ENCODE peak calls at places on chromosomes 1 and 21, in ten cellular contexts. D is H9, J is upper lobe of right lung, K is A549, V is K562, B is nephron progenitor cell, S is esophagus squamous epithelium, F is ascending aorta, C is thoracic aorta, W is mucosa of descending colon. A is an unnamed sample.

GRCh38 chr21:42043201-42043895 is 27.8 kb upstream of the UMODL1 start:
- DNase-seq in D (no peak), J (no peak), K (no peak), V (no peak), B (no peak), S (no peak), F (no peak), C (no peak), W (peak; percentile 27), A (no peak)

GRCh38 chr1:63000508-63000907 is 216.6 kb downstream of the ATG4C start:
- DNase-seq in D (peak; percentile 37), J (no peak), K (no peak), V (no peak), B (peak; percentile 28), S (no peak), F (no peak), C (no peak), W (no peak), A (no peak)

GRCh38 chr1:225425211-225425786 is 2.5 kb downstream of the LBR start:
- DNase-seq in D (no peak), J (no peak), K (no peak), V (no peak), B (no peak), S (no peak), F (no peak), C (no peak), W (no peak), A (no peak)

GRCh38 chr1:164914208-164914607 is 355.2 kb downstream of the PBX1 start:
- DNase-seq in D (no peak), J (no peak), K (no peak), V (no peak), B (no peak), S (no peak), F (no peak), C (no peak), W (no peak), A (no peak)

GRCh38 chr1:24749886-24750285 is 4.6 kb downstream of the CLIC4 start:
- DNase-seq in D (no peak), J (no peak), K (no peak), V (no peak), B (no peak), S (no peak), F (no peak), C (no peak), W (no peak), A (no peak)

GRCh38 chr1:205809942-205810345 is 3.1 kb downstream of the SLC41A1 start:
- DNase-seq in D (no peak), J (no peak), K (no peak), V (no peak), B (no peak), S (no peak), F (no peak), C (no peak), W (no peak), A (no peak)

GRCh38 chr1:100422065-100422464 is 69.8 kb downstream of the CDC14A start:
- DNase-seq in D (no peak), J (no peak), K (no peak), V (no peak), B (no peak), S (no peak), F (no peak), C (no peak), W (no peak), A (no peak)

GRCh38 chr1:232704694-232705680 is 75.1 kb upstream of the SIPA1L2 start:
- DNase-seq in D (no peak), J (no peak), K (peak; percentile 38), V (no peak), B (no peak), S (no peak), F (no peak), C (no peak), W (no peak), A (no peak)

GRCh38 chr21:34999397-34999941 is 49.6 kb downstream of the RUNX1 start:
- DNase-seq in D (no peak), J (no peak), K (no peak), V (no peak), B (no peak), S (no peak), F (no peak), C (no peak), W (no peak), A (no peak)

GRCh38 chr1:15923241-15923640 is 52.7 kb downstream of the ZBTB17 start:
- DNase-seq in D (no peak), J (no peak), K (no peak), V (no peak), B (no peak), S (no peak), F (no peak), C (no peak), W (no peak), A (no peak)

GRCh38 chr1:71089536-71090270 is 8.9 kb upstream of the ZRANB2 start:
- DNase-seq in D (no peak), J (no peak), K (no peak), V (no peak), B (no peak), S (no peak), F (no peak), C (no peak), W (no peak), A (no peak)

GRCh38 chr1:209791920-209792319 is 7.6 kb upstream of the C1orf74 start:
- DNase-seq in D (no peak), J (no peak), K (no peak), V (no peak), B (no peak), S (no peak), F (no peak), C (no peak), W (peak; percentile 57), A (no peak)

GRCh38 chr1:165152109-165152508 is 204.4 kb downstream of the LMX1A start:
- DNase-seq in D (no peak), J (no peak), K (no peak), V (no peak), B (no peak), S (no peak), F (no peak), C (no peak), W (no peak), A (no peak)

GRCh38 chr1:92980732-92981647 is 19.7 kb upstream of the DIPK1A start:
- DNase-seq in D (no peak), J (no peak), K (no peak), V (no peak), B (no peak), S (no peak), F (no peak), C (no peak), W (no peak), A (no peak)

GRCh38 chr1:58618303-58618702 is 41.3 kb upstream of the TACSTD2 start:
- DNase-seq in D (no peak), J (no peak), K (no peak), V (no peak), B (no peak), S (peak; percentile 4), F (peak; percentile 46), C (peak; percentile 17), W (no peak), A (no peak)

GRCh38 chr1:109649380-109649987 is 6.4 kb upstream of the GSTM4 start:
- DNase-seq in D (no peak), J (no peak), K (no peak), V (peak; percentile 48), B (no peak), S (no peak), F (no peak), C (no peak), W (no peak), A (no peak)
- TF ChIP-seq CTCF in D (peak; percentile 21), J (peak; percentile 33), K (peak; percentile 55), V (peak; percentile 52), B (no peak), S (peak; percentile 10), F (no peak), C (no peak), W (no peak), A (no peak)

GRCh38 chr1:156622581-156623297 is 3.5 kb downstream of the HAPLN2 start:
- DNase-seq in D (no peak), J (peak; percentile 25), K (no peak), V (no peak), B (no peak), S (no peak), F (no peak), C (no peak), W (no peak), A (no peak)

GRCh38 chr1:156616463-156616862 is 2.8 kb upstream of the HAPLN2 start:
- DNase-seq in D (no peak), J (no peak), K (no peak), V (peak; percentile 91), B (peak; percentile 37), S (no peak), F (no peak), C (no peak), W (no peak), A (no peak)

GRCh38 chr1:156619582-156619955 is 354 bp downstream of the HAPLN2 start:
- DNase-seq in D (no peak), J (peak; percentile 11), K (no peak), V (no peak), B (no peak), S (no peak), F (no peak), C (no peak), W (no peak), A (no peak)

GRCh38 chr1:156615946-156616345 is 3.3 kb upstream of the HAPLN2 start:
- DNase-seq in D (no peak), J (peak; percentile 26), K (no peak), V (peak; percentile 12), B (no peak), S (no peak), F (no peak), C (no peak), W (no peak), A (no peak)

GRCh38 chr1:156618853-156619581 is at the start of gene HAPLN2:
- DNase-seq in D (peak; percentile 80), J (peak; percentile 35), K (peak; percentile 56), V (peak; percentile 40), B (peak; percentile 61), S (no peak), F (no peak), C (no peak), W (no peak), A (peak; percentile 32)
- TF ChIP-seq CTCF in D (peak; percentile 74), J (peak; percentile 24), K (peak; percentile 54), V (peak; percentile 71), B (peak; percentile 37), S (no peak), F (no peak), C (no peak), W (no peak), A (peak; percentile 62)

DNA sequence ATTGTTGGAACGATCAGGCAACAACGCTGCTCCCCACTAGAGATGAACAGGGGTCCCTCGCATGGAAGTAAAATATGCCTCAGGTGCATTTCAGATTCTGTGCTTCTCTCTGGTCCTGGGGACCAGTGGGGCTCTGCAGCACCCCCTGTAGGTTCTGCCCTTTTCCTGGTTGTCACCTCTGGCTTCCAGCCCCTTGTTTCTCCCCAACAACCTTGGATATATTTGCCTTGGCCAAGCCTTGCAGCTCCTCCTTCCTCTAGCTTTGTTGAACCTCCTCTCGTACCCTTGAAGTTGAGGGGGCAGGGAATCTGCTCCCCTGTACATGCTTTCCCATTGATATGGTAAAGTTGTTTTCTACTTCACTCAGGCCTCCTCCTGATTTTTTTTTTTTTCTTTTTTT is 5.4 kb upstream of the RGSL1 start:
- DNase-seq in D (peak; percentile 29), J (no peak), K (no peak), V (no peak), B (no peak), S (no peak), F (no peak), C (no peak), W (no peak), A (no peak)
- TF ChIP-seq CTCF in D (peak; percentile 42), J (no peak), K (no peak), V (peak; percentile 49), B (no peak), S (no peak), F (no peak), C (no peak), W (no peak), A (no peak)

GRCh38 chr1:175155473-175155856 is 37.1 kb downstream of the KIAA0040 start:
- DNase-seq in D (no peak), J (no peak), K (no peak), V (no peak), B (no peak), S (no peak), F (no peak), C (no peak), W (no peak), A (no peak)
- TF ChIP-seq CTCF in D (no peak), J (no peak), K (no peak), V (no peak), B (no peak), S (no peak), F (no peak), C (no peak), W (no peak), A (no peak)

A was measured in progenitor cell of endocrine pancreas.